ENCODE peak calls at places on chromosomes 12 and 14, in seven cellular contexts. K is progenitor cell of endocrine pancreas; Y is activated CD4-positive, alpha-beta T cell treated with anti-CD3 and anti-CD28 coated beads, Interleukin-2, amount 10 ng/mL, durations not matched to agents 7 days and 5 days; J is NCI-H1048; E is GM12892; Q is activated gamma-delta T cell; O is D341Med. G is an unnamed sample.

GRCh38 chr12:104506691-104507401 is 50.1 kb downstream of the CHST11 start:
- DNase-seq in K (no peak), Y (no peak), J (no peak), E (no peak), Q (no peak), O (peak; percentile 64), G (no peak)

GRCh38 chr12:105355752-105356151 is 25.3 kb downstream of the C12orf75 start:
- DNase-seq in K (no peak), Y (no peak), J (no peak), E (no peak), Q (no peak), O (no peak), G (peak; percentile 33)

GRCh38 chr14:95979339-95980042 is 59.7 kb upstream of the C14orf132 start:
- DNase-seq in K (no peak), Y (no peak), J (no peak), E (no peak), Q (no peak), O (no peak), G (no peak)

GRCh38 chr12:122852336-122853275 is 17.3 kb downstream of the HIP1R start:
- DNase-seq in K (no peak), Y (no peak), J (no peak), E (no peak), Q (no peak), O (no peak), G (no peak)

GRCh38 chr12:113149361-113150150 is at the start of gene CFAP73:
- DNase-seq in K (peak; percentile 64), Y (no peak), J (peak; percentile 73), E (no peak), Q (no peak), O (peak; percentile 74), G (peak; percentile 63)

GRCh38 chr12:85821759-85822158 is 14.4 kb downstream of the RASSF9 start:
- DNase-seq in K (no peak), Y (no peak), J (no peak), E (no peak), Q (no peak), O (no peak), G (no peak)

GRCh38 chr12:14193623-14194022 is 171.9 kb upstream of the ATF7IP start:
- DNase-seq in K (no peak), Y (no peak), J (no peak), E (no peak), Q (no peak), O (no peak), G (no peak)

GRCh38 chr14:76236172-76237130 is 84.7 kb downstream of the GPATCH2L start:
- DNase-seq in K (no peak), Y (no peak), J (no peak), E (peak; percentile 19), Q (no peak), O (no peak), G (no peak)

GRCh38 chr14:105088812-105089745 is 23.8 kb upstream of the GPR132 start:
- DNase-seq in K (no peak), Y (no peak), J (no peak), E (no peak), Q (no peak), O (peak; percentile 30), G (no peak)

GRCh38 chr14:61106627-61107147 is 125.6 kb downstream of the SLC38A6 start:
- DNase-seq in K (no peak), Y (no peak), J (no peak), E (no peak), Q (no peak), O (peak; percentile 54), G (no peak)

GRCh38 chr12:49692851-49693250 is 14.4 kb downstream of the FMNL3 start:
- DNase-seq in K (no peak), Y (no peak), J (no peak), E (no peak), Q (no peak), O (no peak), G (no peak)

GRCh38 chr14:74257078-74257987 is 18.1 kb downstream of the VSX2 start:
- DNase-seq in K (peak; percentile 41), Y (peak; percentile 44), J (no peak), E (peak; percentile 82), Q (peak; percentile 29), O (peak; percentile 95), G (no peak)

GRCh38 chr14:74860899-74861733 is 14.8 kb downstream of the PROX2 start:
- DNase-seq in K (peak; percentile 84), Y (peak; percentile 95), J (peak; percentile 68), E (peak; percentile 36), Q (no peak), O (peak; percentile 89), G (peak; percentile 73)

GRCh38 chr12:13864081-13864673 is 117.2 kb downstream of the GRIN2B start:
- DNase-seq in K (peak; percentile 72), Y (peak; percentile 61), J (peak; percentile 59), E (peak; percentile 23), Q (no peak), O (peak; percentile 83), G (peak; percentile 56)

GRCh38 chr12:4039927-4040326 is 166.7 kb upstream of the PARP11 start:
- DNase-seq in K (no peak), Y (no peak), J (no peak), E (no peak), Q (no peak), O (no peak), G (no peak)

GRCh38 chr12:1562813-1563412 is 31.5 kb downstream of the FBXL14 start:
- DNase-seq in K (no peak), Y (no peak), J (no peak), E (no peak), Q (no peak), O (no peak), G (no peak)

GRCh38 chr14:62269204-62269603 is 507.0 kb downstream of the SNAPC1 start:
- DNase-seq in K (no peak), Y (no peak), J (no peak), E (no peak), Q (no peak), O (no peak), G (peak; percentile 29)

GRCh38 chr14:79724934-79725717 is 486.2 kb downstream of the DIO2 start:
- DNase-seq in K (no peak), Y (peak; percentile 20), J (no peak), E (no peak), Q (no peak), O (no peak), G (no peak)

GRCh38 chr12:117098361-117099217 is 627 bp downstream of the TESC start:
- DNase-seq in K (no peak), Y (peak; percentile 37), J (no peak), E (peak; percentile 60), Q (no peak), O (peak; percentile 55), G (no peak)

GRCh38 chr12:87618199-87618598 is 411.0 kb downstream of the C12orf50 start:
- DNase-seq in K (no peak), Y (no peak), J (no peak), E (no peak), Q (no peak), O (no peak), G (peak; percentile 29)

GRCh38 chr12:32877670-32878459 is 18.7 kb downstream of the PKP2 start:
- DNase-seq in K (no peak), Y (no peak), J (no peak), E (no peak), Q (no peak), O (peak; percentile 91), G (no peak)

GRCh38 chr12:49790741-49791140 is 37.5 kb downstream of the NCKAP5L start:
- DNase-seq in K (no peak), Y (no peak), J (no peak), E (no peak), Q (no peak), O (no peak), G (no peak)

GRCh38 chr12:122875590-122876220 is 20.2 kb downstream of the VPS37B start:
- DNase-seq in K (no peak), Y (no peak), J (no peak), E (no peak), Q (no peak), O (no peak), G (no peak)

GRCh38 chr14:94936901-94937321 is 167.0 kb upstream of the GSC start:
- DNase-seq in K (no peak), Y (no peak), J (no peak), E (no peak), Q (no peak), O (no peak), G (no peak)

GRCh38 chr14:74934476-74935339 is 11.6 kb upstream of the RPS6KL1 start:
- DNase-seq in K (no peak), Y (no peak), J (no peak), E (no peak), Q (no peak), O (no peak), G (no peak)

GRCh38 chr12:113333111-113333750 is 1.7 kb downstream of the SLC8B1 start:
- DNase-seq in K (no peak), Y (no peak), J (no peak), E (no peak), Q (no peak), O (no peak), G (no peak)

GRCh38 chr14:86540636-86541247 is 1010.8 kb downstream of the FLRT2 start:
- DNase-seq in K (no peak), Y (no peak), J (no peak), E (no peak), Q (no peak), O (no peak), G (no peak)

GRCh38 chr14:60328588-60328987 is 79.6 kb downstream of the PPM1A start:
- DNase-seq in K (no peak), Y (no peak), J (no peak), E (no peak), Q (no peak), O (no peak), G (no peak)

GRCh38 chr12:52032431-52032796 is 18.8 kb upstream of the NR4A1 start:
- DNase-seq in K (no peak), Y (no peak), J (no peak), E (no peak), Q (no peak), O (no peak), G (peak; percentile 39)

GRCh38 chr12:84793558-84794367 is 118.8 kb downstream of the SLC6A15 start:
- DNase-seq in K (no peak), Y (no peak), J (no peak), E (no peak), Q (no peak), O (no peak), G (peak; percentile 90)

GRCh38 chr12:46983959-46984833 is 95.2 kb upstream of the PCED1B start:
- DNase-seq in K (no peak), Y (peak; percentile 45), J (peak; percentile 1), E (peak; percentile 9), Q (no peak), O (peak; percentile 55), G (peak; percentile 73)